ENCODE peak calls at places on chromosomes 13 and 19, in six cellular contexts. B is left colon; P is CD4-positive, alpha-beta memory T cell; U is T47D; L is T1000; D is mesenteric fat pad. G is an unnamed sample.
A peak's percentile ranks its signal among the peaks of the same experiment; 100 is the strongest.

GRCh38 chr19:2611483-2612464 is 90.7 kb downstream of the GNG7 start:
- DNase-seq in B (no peak), P (no peak), U (no peak), L (no peak), D (no peak), G (no peak)

GRCh38 chr13:31987535-31988170 is 43.9 kb upstream of the FRY start:
- DNase-seq in B (no peak), P (no peak), U (no peak), L (no peak), D (no peak), G (no peak)

GRCh38 chr13:83450586-83450985 is 431.7 kb downstream of the SLITRK1 start:
- DNase-seq in B (no peak), P (no peak), U (no peak), L (no peak), D (no peak), G (no peak)

GRCh38 chr19:31349160-31349881 is at the start of gene TSHZ3:
- DNase-seq in B (peak; percentile 75), P (peak; percentile 56), U (peak; percentile 33), L (peak; percentile 51), D (no peak), G (no peak)

GRCh38 chr13:110305949-110306339 is 1.0 kb downstream of the COL4A1 start:
- DNase-seq in B (no peak), P (no peak), U (no peak), L (no peak), D (peak; percentile 30), G (no peak)

GRCh38 chr19:55086730-55087541 is 11.3 kb downstream of the EPS8L1 start:
- DNase-seq in B (peak; percentile 96), P (peak; percentile 26), U (no peak), L (peak; percentile 90), D (peak; percentile 95), G (peak; percentile 91)

GRCh38 chr13:82010780-82011179 is 1669.9 kb upstream of the SPRY2 start:
- DNase-seq in B (no peak), P (no peak), U (no peak), L (no peak), D (no peak), G (peak; percentile 26)

GRCh38 chr13:104301216-104301975 is 1235.2 kb upstream of the SLC10A2 start:
- DNase-seq in B (no peak), P (no peak), U (no peak), L (no peak), D (no peak), G (no peak)

GRCh38 chr19:22607653-22608430 is 26.3 kb upstream of the ZNF492 start:
- DNase-seq in B (no peak), P (no peak), U (no peak), L (no peak), D (peak; percentile 82), G (no peak)

GRCh38 chr19:45403781-45404556 is 900 bp downstream of the PPP1R13L start:
- DNase-seq in B (peak; percentile 76), P (peak; percentile 42), U (peak; percentile 86), L (no peak), D (no peak), G (peak; percentile 61)

GRCh38 chr13:32309812-32310706 is 5.1 kb downstream of the ZAR1L start:
- DNase-seq in B (no peak), P (peak; percentile 57), U (peak; percentile 67), L (no peak), D (no peak), G (no peak)

GRCh38 chr13:113453962-113454361 is 674 bp upstream of the ADPRHL1 start:
- DNase-seq in B (no peak), P (no peak), U (no peak), L (no peak), D (no peak), G (no peak)

GRCh38 chr19:1259206-1259872 is 9.8 kb upstream of the CIRBP start:
- DNase-seq in B (peak; percentile 90), P (peak; percentile 83), U (peak; percentile 67), L (peak; percentile 69), D (no peak), G (no peak)

GRCh38 chr13:68173111-68173510 is 943.0 kb upstream of the PCDH9 start:
- DNase-seq in B (no peak), P (no peak), U (no peak), L (no peak), D (no peak), G (no peak)